ENCODE peak calls at places on chromosomes 3 and 15, in six cellular contexts. D is HCT116, C is RWPE2, K is tibial nerve, U is tibial artery, Q is gastrocnemius medialis. X is an unnamed sample.
A peak's percentile ranks its signal among the peaks of the same experiment; 100 is the strongest.

GRCh38 chr15:99613887-99614642 is 48.3 kb downstream of the MEF2A start:
- DNase-seq in D (no peak), C (no peak), K (no peak), U (no peak), Q (no peak), X (no peak)

GRCh38 chr3:27452368-27453090 is 31.7 kb downstream of the SLC4A7 start:
- DNase-seq in D (no peak), C (no peak), K (no peak), U (no peak), Q (no peak), X (no peak)

GRCh38 chr3:14775574-14775973 is 43.2 kb upstream of the FGD5 start:
- DNase-seq in D (no peak), C (no peak), K (no peak), U (no peak), Q (no peak), X (no peak)

GRCh38 chr3:143256416-143256815 is 136.8 kb downstream of the CHST2 start:
- DNase-seq in D (no peak), C (no peak), K (no peak), U (no peak), Q (no peak), X (no peak)

GRCh38 chr15:67197364-67197695 is 57.1 kb downstream of the AAGAB start:
- DNase-seq in D (no peak), C (no peak), K (no peak), U (no peak), Q (no peak), X (no peak)

GRCh38 chr15:68249058-68249713 is 19.7 kb upstream of the CLN6 start:
- DNase-seq in D (no peak), C (no peak), K (no peak), U (no peak), Q (no peak), X (no peak)

GRCh38 chr15:80873568-80873967 is 94.4 kb downstream of the CEMIP start:
- DNase-seq in D (no peak), C (no peak), K (no peak), U (no peak), Q (no peak), X (no peak)

GRCh38 chr3:76324101-76324500 is 538.8 kb upstream of the ZNF717 start:
- DNase-seq in D (no peak), C (no peak), K (no peak), U (no peak), Q (no peak), X (no peak)

GRCh38 chr3:40971191-40972168 is 227.8 kb upstream of the CTNNB1 start:
- DNase-seq in D (peak; percentile 42), C (peak; percentile 73), K (peak; percentile 88), U (peak; percentile 89), Q (peak; percentile 57), X (peak; percentile 68)

DNA sequence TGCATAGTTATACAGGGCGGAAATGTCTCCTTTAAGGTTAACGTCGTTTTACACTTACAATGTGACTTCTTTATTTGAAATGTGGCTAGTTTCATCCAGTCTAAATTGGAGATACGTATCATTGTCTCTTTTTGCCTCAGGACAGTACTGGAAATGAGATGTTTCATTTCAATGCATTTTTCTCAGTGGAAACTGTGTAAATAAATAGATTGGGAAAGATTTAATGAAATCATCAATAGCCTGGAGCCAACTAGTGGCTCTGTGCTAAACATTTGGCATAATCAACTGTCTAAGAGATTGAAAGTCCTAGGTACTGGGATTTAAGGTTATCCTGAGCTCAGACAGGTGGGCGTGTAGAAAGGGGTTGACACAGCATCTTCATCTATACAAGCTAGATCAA is 691.5 kb upstream of the CCDC54 start:
- DNase-seq in D (no peak), C (no peak), K (no peak), U (no peak), Q (no peak), X (no peak)
- TF ChIP-seq CTCF in D (no peak), C (no peak), K (no peak), U (no peak), Q (no peak), X (no peak)

GRCh38 chr3:194138098-194138474 is 2.1 kb downstream of the HES1 start:
- DNase-seq in D (no peak), C (no peak), K (no peak), U (no peak), Q (no peak), X (no peak)

GRCh38 chr3:194139977-194140351 is 4.0 kb downstream of the HES1 start:
- DNase-seq in D (no peak), C (no peak), K (no peak), U (no peak), Q (no peak), X (no peak)

GRCh38 chr3:194140520-194141414 is 4.8 kb downstream of the HES1 start:
- DNase-seq in D (no peak), C (peak; percentile 77), K (no peak), U (peak; percentile 74), Q (no peak), X (no peak)

GRCh38 chr3:194138732-194139084 is 2.8 kb downstream of the HES1 start:
- DNase-seq in D (no peak), C (no peak), K (no peak), U (no peak), Q (no peak), X (no peak)

GRCh38 chr3:194139085-194139976 is 3.4 kb downstream of the HES1 start:
- DNase-seq in D (no peak), C (peak; percentile 79), K (no peak), U (no peak), Q (no peak), X (no peak)
- H3K4me1 ChIP-seq in D (peaks cover 87% of the 10 kb centered on the region), C (peaks cover 37% of the 10 kb centered on the region), K (peaks cover 75% of the 10 kb centered on the region), U (peaks cover 52% of the 10 kb centered on the region), Q (peaks cover 40% of the 10 kb centered on the region), X (peaks cover 18% of the 10 kb centered on the region)

GRCh38 chr3:11820540-11821041 is 26.1 kb downstream of the TAMM41 start:
- DNase-seq in D (no peak), C (no peak), K (no peak), U (no peak), Q (no peak), X (no peak)
- TF ChIP-seq CTCF in D (peak; percentile 30), C (no peak), K (no peak), U (no peak), Q (no peak), X (no peak)

GRCh38 chr3:50341537-50341936 is 901 bp upstream of the RASSF1 start:
- DNase-seq in D (no peak), C (no peak), K (no peak), U (no peak), Q (no peak), X (no peak)
- H3K4me1 ChIP-seq in D (peaks cover 56% of the 10 kb centered on the region), C (peaks cover 8% of the 10 kb centered on the region), K (peaks cover 63% of the 10 kb centered on the region), U (peaks cover 54% of the 10 kb centered on the region), Q (peaks cover 6% of the 10 kb centered on the region), X (peaks cover 54% of the 10 kb centered on the region)

GRCh38 chr15:29936353-29937049 is 114.2 kb upstream of the TJP1 start:
- DNase-seq in D (no peak), C (peak; percentile 83), K (no peak), U (no peak), Q (no peak), X (no peak)

GRCh38 chr15:29939404-29939803 is 117.1 kb upstream of the TJP1 start:
- DNase-seq in D (no peak), C (no peak), K (no peak), U (no peak), Q (no peak), X (no peak)

GRCh38 chr15:29937956-29938355 is 115.7 kb upstream of the TJP1 start:
- DNase-seq in D (no peak), C (no peak), K (no peak), U (no peak), Q (no peak), X (no peak)

GRCh38 chr15:29942144-29942543 is 119.9 kb upstream of the TJP1 start:
- DNase-seq in D (no peak), C (no peak), K (no peak), U (no peak), Q (no peak), X (no peak)

DNA sequence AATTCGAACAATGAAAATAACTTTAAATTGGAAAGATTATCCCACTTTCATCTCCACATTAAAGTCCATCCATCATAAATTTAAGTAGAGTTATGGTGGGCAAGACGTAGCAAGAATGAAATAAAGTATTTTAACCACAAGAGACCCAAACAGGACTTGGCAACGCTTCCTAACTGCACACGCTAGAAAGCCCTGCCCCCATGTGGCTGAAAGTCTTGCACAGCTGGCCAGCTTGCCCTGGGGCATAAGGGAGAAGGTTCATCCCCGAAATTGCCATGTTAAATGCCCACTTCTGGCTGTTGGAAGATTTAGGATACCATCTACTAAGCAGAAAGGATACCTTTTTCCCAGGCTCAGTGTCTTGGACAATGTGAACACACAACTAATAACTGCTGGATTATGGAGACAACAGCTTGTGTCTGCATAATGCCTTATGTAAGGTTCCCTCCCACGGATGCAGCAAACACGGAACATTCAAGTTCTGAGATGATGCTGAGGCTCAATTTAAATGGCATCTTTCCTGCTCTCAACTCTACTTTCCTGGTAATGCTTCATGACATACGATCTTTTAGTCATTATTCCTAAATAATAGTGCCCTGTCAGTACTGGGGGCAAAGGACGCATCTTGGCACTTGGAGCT is 116.6 kb upstream of the TJP1 start:
- DNase-seq in D (no peak), C (no peak), K (no peak), U (no peak), Q (no peak), X (no peak)
- TF ChIP-seq CTCF in D (peak; percentile 41), C (peak; percentile 74), K (no peak), U (peak; percentile 14), Q (no peak), X (no peak)

GRCh38 chr3:45562027-45562426 is 32.5 kb upstream of the LIMD1 start:
- DNase-seq in D (no peak), C (no peak), K (no peak), U (no peak), Q (no peak), X (no peak)
- H3K4me1 ChIP-seq in D (no peaks in the 10 kb centered on the region), C (no peaks in the 10 kb centered on the region), K (peaks cover 48% of the 10 kb centered on the region), U (peaks cover 22% of the 10 kb centered on the region), Q (peaks cover 42% of the 10 kb centered on the region), X (peaks cover 21% of the 10 kb centered on the region)

DNA sequence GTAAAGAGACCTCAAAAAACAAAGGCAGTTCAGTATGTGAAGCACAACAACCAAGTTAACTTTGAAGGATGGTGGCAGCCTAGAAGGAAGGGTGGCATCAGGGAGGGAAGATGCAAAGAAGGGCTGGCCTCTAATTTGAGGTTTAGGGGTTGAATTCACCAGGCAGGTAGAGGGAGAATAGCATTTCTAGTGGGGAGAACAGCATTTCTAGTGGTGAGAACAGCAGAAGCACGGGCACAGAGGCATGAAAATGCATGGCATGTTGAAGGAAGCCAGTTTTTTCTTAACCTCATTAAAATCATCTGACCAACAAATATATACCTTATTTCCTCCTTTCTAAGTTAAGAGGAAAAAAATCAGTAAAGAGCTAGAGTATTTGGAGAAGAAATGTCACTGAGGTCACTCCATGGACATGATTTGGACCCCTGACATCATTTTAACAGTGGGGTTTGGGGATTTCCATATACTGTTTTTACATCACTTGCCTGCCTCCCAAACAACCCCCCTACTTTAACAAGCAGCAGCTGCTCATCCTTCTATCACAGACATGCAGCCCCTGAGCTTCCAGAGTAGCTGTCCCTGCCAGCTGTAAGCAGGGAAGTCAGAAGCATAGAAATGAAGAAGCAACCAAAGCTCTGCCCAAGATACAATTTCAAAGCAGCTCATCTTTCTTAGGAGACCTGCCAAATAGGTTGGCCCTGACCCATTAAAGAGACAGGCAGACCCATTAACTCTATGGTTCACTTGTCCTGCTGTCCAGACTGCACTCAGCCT is 2.4 kb upstream of the POPDC2 start:
- DNase-seq in D (no peak), C (no peak), K (no peak), U (no peak), Q (peak; percentile 68), X (no peak)
- TF ChIP-seq CTCF in D (no peak), C (no peak), K (no peak), U (no peak), Q (no peak), X (no peak)

GRCh38 chr15:90202929-90203328 is 1.8 kb downstream of the SEMA4B start:
- DNase-seq in D (no peak), C (no peak), K (no peak), U (no peak), Q (no peak), X (no peak)
- H3K4me1 ChIP-seq in D (peaks cover 64% of the 10 kb centered on the region), C (peaks cover 47% of the 10 kb centered on the region), K (peaks cover 79% of the 10 kb centered on the region), U (peaks cover 48% of the 10 kb centered on the region), Q (peaks cover 9% of the 10 kb centered on the region), X (peaks cover 8% of the 10 kb centered on the region)

GRCh38 chr3:160617636-160618035 is 52.3 kb upstream of the KPNA4 start:
- DNase-seq in D (no peak), C (no peak), K (no peak), U (no peak), Q (no peak), X (no peak)
- TF ChIP-seq CTCF in D (no peak), C (no peak), K (no peak), U (no peak), Q (no peak), X (no peak)